ENCODE peak calls at places on chromosomes 3 and 15, in seven cellular contexts. S, Y, X, Q, R, Z and C are unnamed samples.
A peak's percentile ranks its signal among the peaks of the same experiment; 100 is the strongest.

GRCh38 chr3:169664034-169664820 is 715 bp upstream of the MECOM start:
- DNase-seq in Q (no peak), R (no peak), Z (no peak), Y (no peak), S (no peak), X (peak; percentile 11), C (peak; percentile 38)

GRCh38 chr3:98440283-98440682 is 22.7 kb upstream of the OR5K1 start:
- DNase-seq in Z (no peak), Y (no peak), R (no peak), X (no peak), Q (no peak), S (no peak), C (no peak)

GRCh38 chr3:132236701-132237651 is 80.2 kb upstream of the ACP3 start:
- DNase-seq in Y (no peak), S (no peak), R (no peak), Q (no peak), Z (peak; percentile 10), X (no peak), C (no peak)

GRCh38 chr3:155242342-155242741 is 51.1 kb downstream of the STRIT1 start:
- DNase-seq in S (peak; percentile 68), Q (no peak), Z (no peak), R (no peak), X (no peak), Y (peak; percentile 21), C (no peak)

GRCh38 chr15:79629687-79630086 is 197.6 kb downstream of the MINAR1 start:
- DNase-seq in R (no peak), Y (no peak), Z (no peak), S (peak; percentile 41), Q (no peak), X (no peak), C (no peak)

GRCh38 chr3:147589016-147589415 is 179.9 kb downstream of the ZIC1 start:
- DNase-seq in S (no peak), Q (no peak), Y (no peak), R (no peak), X (no peak), Z (no peak), C (no peak)

GRCh38 chr15:99118801-99119546 is 14.1 kb downstream of the SYNM start:
- DNase-seq in S (no peak), R (no peak), X (no peak), Y (no peak), Q (no peak), Z (no peak), C (no peak)

GRCh38 chr3:155746703-155747102 is 1.8 kb upstream of the PLCH1 start:
- DNase-seq in X (no peak), Z (no peak), S (no peak), Q (no peak), Y (no peak), R (no peak), C (no peak)

GRCh38 chr15:70912187-70912586 is 19.6 kb downstream of the LRRC49 start:
- DNase-seq in R (no peak), Q (no peak), S (no peak), X (no peak), Y (peak; percentile 10), Z (no peak), C (no peak)

GRCh38 chr3:23159929-23160328 is 43.2 kb upstream of the UBE2E2 start:
- DNase-seq in Z (no peak), Q (no peak), S (peak; percentile 95), Y (peak; percentile 86), X (no peak), R (no peak), C (no peak)

GRCh38 chr3:20039765-20040475 is at the start of gene KAT2B:
- DNase-seq in Z (peak; percentile 59), R (peak; percentile 74), S (peak; percentile 26), Q (no peak), Y (peak; percentile 82), X (peak; percentile 79), C (peak; percentile 64)

GRCh38 chr3:134516905-134517304 is 31.0 kb downstream of the CEP63 start:
- DNase-seq in S (no peak), Q (no peak), X (no peak), Z (no peak), R (no peak), Y (peak; percentile 34), C (no peak)

GRCh38 chr3:148902173-148902791 is 37.2 kb downstream of the CPA3 start:
- DNase-seq in Y (peak; percentile 22), Q (no peak), S (peak; percentile 50), Z (no peak), R (no peak), X (no peak), C (no peak)

GRCh38 chr15:65612616-65612946 is 1.6 kb upstream of the INTS14 start:
- DNase-seq in Y (peak; percentile 8), Z (no peak), S (peak; percentile 21), R (no peak), Q (no peak), X (no peak), C (no peak)

GRCh38 chr3:161854232-161854771 is 357.7 kb downstream of the OTOL1 start:
- DNase-seq in Z (peak; percentile 9), Q (peak; percentile 49), S (peak; percentile 70), X (no peak), Y (peak; percentile 84), R (peak; percentile 85), C (peak; percentile 65)

GRCh38 chr3:138594150-138594934 is at the start of gene CEP70:
- DNase-seq in S (peak; percentile 95), Q (peak; percentile 85), X (peak; percentile 87), Z (peak; percentile 96), R (peak; percentile 97), Y (peak; percentile 95), C (peak; percentile 97)

GRCh38 chr15:46677491-46677890 is 1039.8 kb upstream of the SEMA6D start:
- DNase-seq in R (peak; percentile 25), Y (no peak), Z (no peak), S (no peak), Q (no peak), X (no peak), C (no peak)

GRCh38 chr3:106728315-106728821 is 648.9 kb upstream of the CCDC54 start:
- DNase-seq in Y (peak; percentile 81), S (peak; percentile 98), Z (peak; percentile 45), Q (no peak), R (no peak), X (no peak), C (no peak)

GRCh38 chr3:41304603-41305002 is 105.3 kb downstream of the CTNNB1 start:
- DNase-seq in Y (no peak), S (peak; percentile 15), Z (no peak), R (no peak), Q (no peak), X (no peak), C (no peak)

GRCh38 chr3:7543294-7543693 is 682.4 kb downstream of the GRM7 start:
- DNase-seq in Z (no peak), S (no peak), Y (no peak), R (no peak), X (no peak), Q (no peak), C (no peak)

GRCh38 chr3:177589921-177590336 is 392.6 kb upstream of the TBL1XR1 start:
- DNase-seq in X (peak; percentile 45), Q (no peak), Z (no peak), R (no peak), S (peak; percentile 93), Y (peak; percentile 37), C (no peak)

GRCh38 chr3:177589041-177589650 is 391.9 kb upstream of the TBL1XR1 start:
- DNase-seq in X (no peak), S (no peak), Y (no peak), R (no peak), Q (no peak), Z (no peak), C (no peak)

GRCh38 chr3:177594096-177594495 is 396.8 kb upstream of the TBL1XR1 start:
- DNase-seq in R (no peak), Z (no peak), Q (no peak), X (no peak), S (no peak), Y (no peak), C (no peak)

GRCh38 chr3:177591371-177591770 is 394.1 kb upstream of the TBL1XR1 start:
- DNase-seq in S (no peak), R (no peak), X (no peak), Z (no peak), Q (no peak), Y (no peak), C (no peak)

DNA sequence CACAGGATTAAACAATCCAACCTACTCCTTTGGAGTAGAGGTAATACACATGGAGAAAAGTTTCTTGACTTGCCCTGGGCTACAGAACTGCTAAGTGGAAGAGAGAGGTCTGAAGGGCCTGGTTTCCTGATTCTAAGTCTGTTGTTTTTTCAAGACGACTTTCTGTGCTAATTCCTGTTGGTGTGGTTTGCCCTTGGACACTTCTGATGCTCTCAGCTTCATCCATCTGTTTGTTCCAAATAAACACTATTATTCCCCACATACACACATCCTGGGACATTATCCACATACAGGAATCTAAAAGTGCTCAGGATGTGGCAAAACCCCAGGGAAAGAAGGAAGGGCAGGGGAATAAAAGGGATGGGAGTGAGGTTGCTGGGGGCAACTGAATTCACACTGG is 393.5 kb upstream of the TBL1XR1 start:
- DNase-seq in R (no peak), X (no peak), Q (no peak), S (no peak), Z (no peak), Y (peak; percentile 68), C (no peak)
- H3K4me1 ChIP-seq in R (no peaks in the 10 kb centered on the region), X (peaks cover 16% of the 10 kb centered on the region), Q (no peaks in the 10 kb centered on the region), S (peaks cover 11% of the 10 kb centered on the region), Z (peaks cover 10% of the 10 kb centered on the region), Y (no peaks in the 10 kb centered on the region), C (no peaks in the 10 kb centered on the region)

GRCh38 chr15:40828447-40829036 is at the start of gene PPP1R14D:
- DNase-seq in X (no peak), Q (no peak), Y (no peak), S (no peak), R (no peak), Z (no peak), C (no peak)
- H2AK5ac ChIP-seq in X (no peak within 1 kb of the TSS), Q (no peak within 1 kb of the TSS), Y (no peak within 1 kb of the TSS), S (no peak within 1 kb of the TSS), R (no peak within 1 kb of the TSS), Z (peak within 1 kb of the TSS; percentile 24), C (no peak within 1 kb of the TSS)

DNA sequence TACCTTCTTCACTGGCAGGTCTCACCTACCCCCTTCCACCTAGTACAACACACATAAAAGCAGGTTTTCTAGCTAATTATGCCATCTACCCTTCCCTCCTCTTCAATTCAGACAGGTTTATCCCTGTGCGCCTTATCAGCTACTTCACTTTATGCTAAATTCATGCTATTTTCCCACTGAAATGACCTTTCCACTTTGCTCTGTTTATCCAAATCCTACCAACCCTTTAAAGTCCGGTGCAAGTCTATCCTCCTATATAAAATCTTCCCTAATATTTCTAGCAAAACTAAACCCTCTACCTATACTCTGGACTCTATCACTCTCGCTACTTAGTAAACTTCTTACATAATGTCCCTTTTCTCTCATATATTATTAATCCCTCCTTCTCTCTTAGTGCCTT is 6.0 kb downstream of the USF3 start:
- DNase-seq in S (no peak), Q (no peak), Y (no peak), Z (no peak), R (no peak), X (no peak), C (no peak)
- H3K4me1 ChIP-seq in S (peaks cover 10% of the 10 kb centered on the region), Q (no peaks in the 10 kb centered on the region), Y (peaks cover 11% of the 10 kb centered on the region), Z (peaks cover 12% of the 10 kb centered on the region), R (peaks cover 12% of the 10 kb centered on the region), X (peaks cover 5% of the 10 kb centered on the region), C (peaks cover 11% of the 10 kb centered on the region)

DNA sequence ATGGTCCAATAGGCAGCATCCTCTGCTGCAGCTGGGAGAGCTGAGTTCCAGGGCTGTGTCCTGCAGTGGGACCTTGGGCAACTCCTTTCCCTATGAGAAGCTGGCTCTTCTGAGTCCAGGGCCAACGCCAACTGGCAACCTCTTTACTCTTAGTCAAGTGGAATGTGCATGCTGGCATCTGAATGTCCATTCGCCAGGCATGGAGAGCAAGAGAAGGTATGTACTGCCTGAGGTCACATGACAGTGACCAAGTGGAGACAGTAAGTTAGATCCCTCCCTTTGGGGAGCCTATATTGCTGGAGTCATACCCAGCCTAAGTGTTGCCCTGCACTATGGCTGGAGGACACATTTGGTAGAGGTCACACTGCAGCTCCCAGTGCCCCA is 12.1 kb downstream of the HEMK1 start:
- DNase-seq in S (no peak), Y (no peak), X (no peak), Z (no peak), Q (no peak), R (no peak), C (no peak)
- H2AK5ac ChIP-seq in S (no peak overlapping the region), Y (no peak overlapping the region), X (no peak overlapping the region), Z (no peak overlapping the region), Q (no peak overlapping the region), R (no peak overlapping the region), C (no peak overlapping the region)